ENCODE peak calls at places on chromosomes 11 and 22, in nine cellular contexts. One of them, this sample, is unnamed.
A peak's percentile ranks its signal among the peaks of the same experiment; 100 is the strongest.

GRCh38 chr11:102799656-102800339 is 1.8 kb upstream of the MMP1 start:
- DNase-seq in ovary: no peak
- DNase-seq in heart left ventricle: peak; percentile 19
- DNase-seq in transverse colon: no peak
- DNase-seq in tibial nerve: no peak
- DNase-seq in IMR-90: peak; percentile 55
- DNase-seq in HCT116: no peak
- DNase-seq in stomach: no peak
- DNase-seq in adrenal gland: no peak
- DNase-seq in this sample: no peak

GRCh38 chr11:117973446-117973922 is 12.7 kb upstream of the IL10RA start:
- DNase-seq in adrenal gland: no peak
- DNase-seq in HCT116: no peak
- DNase-seq in ovary: no peak
- DNase-seq in tibial nerve: no peak
- DNase-seq in stomach: no peak
- DNase-seq in heart left ventricle: no peak
- DNase-seq in IMR-90: no peak
- DNase-seq in transverse colon: no peak
- DNase-seq in this sample: no peak

GRCh38 chr22:36911887-36912661 is 1.4 kb upstream of the CSF2RB start:
- DNase-seq in IMR-90: no peak
- DNase-seq in ovary: no peak
- DNase-seq in tibial nerve: no peak
- DNase-seq in adrenal gland: no peak
- DNase-seq in stomach: no peak
- DNase-seq in HCT116: no peak
- DNase-seq in transverse colon: no peak
- DNase-seq in heart left ventricle: no peak
- DNase-seq in this sample: no peak

GRCh38 chr11:19790831-19791552 is 78.4 kb downstream of the NAV2 start:
- DNase-seq in stomach: no peak
- DNase-seq in heart left ventricle: no peak
- DNase-seq in adrenal gland: no peak
- DNase-seq in HCT116: no peak
- DNase-seq in IMR-90: no peak
- DNase-seq in ovary: no peak
- DNase-seq in tibial nerve: no peak
- DNase-seq in transverse colon: peak; percentile 86
- DNase-seq in this sample: peak; percentile 57

GRCh38 chr11:112610996-112611795 is 350.0 kb upstream of the NCAM1 start:
- DNase-seq in adrenal gland: no peak
- DNase-seq in ovary: no peak
- DNase-seq in transverse colon: no peak
- DNase-seq in tibial nerve: no peak
- DNase-seq in HCT116: no peak
- DNase-seq in heart left ventricle: no peak
- DNase-seq in stomach: no peak
- DNase-seq in IMR-90: no peak
- DNase-seq in this sample: no peak

GRCh38 chr11:83044958-83045712 is 26.6 kb downstream of the RAB30 start:
- DNase-seq in ovary: no peak
- DNase-seq in IMR-90: peak; percentile 92
- DNase-seq in adrenal gland: no peak
- DNase-seq in transverse colon: no peak
- DNase-seq in heart left ventricle: no peak
- DNase-seq in stomach: no peak
- DNase-seq in tibial nerve: no peak
- DNase-seq in HCT116: no peak
- DNase-seq in this sample: no peak

GRCh38 chr11:60504219-60504618 is 11.0 kb upstream of the MS4A13 start:
- DNase-seq in tibial nerve: no peak
- DNase-seq in heart left ventricle: no peak
- DNase-seq in transverse colon: peak; percentile 31
- DNase-seq in ovary: no peak
- DNase-seq in adrenal gland: no peak
- DNase-seq in IMR-90: no peak
- DNase-seq in HCT116: no peak
- DNase-seq in stomach: no peak
- DNase-seq in this sample: no peak

GRCh38 chr11:118622376-118623290 is 15.2 kb downstream of the PHLDB1 start:
- DNase-seq in ovary: no peak
- DNase-seq in heart left ventricle: peak; percentile 72
- DNase-seq in stomach: no peak
- DNase-seq in HCT116: peak; percentile 68
- DNase-seq in transverse colon: no peak
- DNase-seq in tibial nerve: no peak
- DNase-seq in adrenal gland: peak; percentile 94
- DNase-seq in IMR-90: peak; percentile 69
- DNase-seq in this sample: no peak

GRCh38 chr11:100735949-100736675 is 49.0 kb downstream of the ARHGAP42 start:
- DNase-seq in transverse colon: no peak
- DNase-seq in ovary: no peak
- DNase-seq in adrenal gland: no peak
- DNase-seq in tibial nerve: no peak
- DNase-seq in stomach: no peak
- DNase-seq in heart left ventricle: no peak
- DNase-seq in HCT116: no peak
- DNase-seq in IMR-90: peak; percentile 35
- DNase-seq in this sample: no peak

GRCh38 chr11:115453158-115453557 is 51.1 kb downstream of the CADM1 start:
- DNase-seq in ovary: no peak
- DNase-seq in HCT116: no peak
- DNase-seq in stomach: no peak
- DNase-seq in heart left ventricle: no peak
- DNase-seq in adrenal gland: no peak
- DNase-seq in transverse colon: no peak
- DNase-seq in IMR-90: no peak
- DNase-seq in tibial nerve: no peak
- DNase-seq in this sample: no peak

GRCh38 chr22:22713416-22713815 is 69.0 kb downstream of the GGTLC2 start:
- DNase-seq in HCT116: no peak
- DNase-seq in ovary: no peak
- DNase-seq in IMR-90: no peak
- DNase-seq in tibial nerve: no peak
- DNase-seq in heart left ventricle: no peak
- DNase-seq in transverse colon: no peak
- DNase-seq in stomach: no peak
- DNase-seq in adrenal gland: no peak
- DNase-seq in this sample: no peak

GRCh38 chr11:69878144-69878883 is 59.1 kb upstream of the FGF3 start:
- DNase-seq in heart left ventricle: no peak
- DNase-seq in stomach: no peak
- DNase-seq in adrenal gland: no peak
- DNase-seq in IMR-90: no peak
- DNase-seq in tibial nerve: peak; percentile 2
- DNase-seq in transverse colon: peak; percentile 3
- DNase-seq in ovary: peak; percentile 3
- DNase-seq in HCT116: no peak
- DNase-seq in this sample: no peak

GRCh38 chr11:10742460-10743208 is 8.4 kb upstream of the CTR9 start:
- DNase-seq in heart left ventricle: no peak
- DNase-seq in transverse colon: no peak
- DNase-seq in adrenal gland: no peak
- DNase-seq in tibial nerve: no peak
- DNase-seq in ovary: no peak
- DNase-seq in HCT116: no peak
- DNase-seq in IMR-90: peak; percentile 88
- DNase-seq in stomach: no peak
- DNase-seq in this sample: no peak

GRCh38 chr11:69210660-69211035 is 54.9 kb downstream of the SMIM38 start:
- DNase-seq in IMR-90: no peak
- DNase-seq in stomach: no peak
- DNase-seq in transverse colon: no peak
- DNase-seq in HCT116: no peak
- DNase-seq in ovary: no peak
- DNase-seq in adrenal gland: no peak
- DNase-seq in heart left ventricle: no peak
- DNase-seq in tibial nerve: no peak
- DNase-seq in this sample: no peak

GRCh38 chr11:121295246-121296007 is 2.9 kb downstream of the SC5D start:
- DNase-seq in IMR-90: no peak
- DNase-seq in HCT116: no peak
- DNase-seq in stomach: no peak
- DNase-seq in heart left ventricle: no peak
- DNase-seq in adrenal gland: no peak
- DNase-seq in tibial nerve: no peak
- DNase-seq in ovary: no peak
- DNase-seq in transverse colon: no peak
- DNase-seq in this sample: no peak

GRCh38 chr11:1921576-1922141 is 2.2 kb downstream of the TNNT3 start:
- DNase-seq in heart left ventricle: peak; percentile 55
- DNase-seq in transverse colon: no peak
- DNase-seq in tibial nerve: no peak
- DNase-seq in HCT116: no peak
- DNase-seq in stomach: no peak
- DNase-seq in adrenal gland: peak; percentile 41
- DNase-seq in ovary: peak; percentile 23
- DNase-seq in IMR-90: no peak
- DNase-seq in this sample: peak; percentile 23

GRCh38 chr11:113957016-113957415 is 17.9 kb upstream of the HTR3A start:
- DNase-seq in IMR-90: no peak
- DNase-seq in transverse colon: no peak
- DNase-seq in HCT116: no peak
- DNase-seq in ovary: no peak
- DNase-seq in adrenal gland: no peak
- DNase-seq in stomach: no peak
- DNase-seq in tibial nerve: no peak
- DNase-seq in heart left ventricle: no peak
- DNase-seq in this sample: no peak

GRCh38 chr11:58513747-58514367 is 6.0 kb upstream of the OR5B21 start:
- DNase-seq in adrenal gland: peak; percentile 45
- DNase-seq in HCT116: peak; percentile 64
- DNase-seq in IMR-90: peak; percentile 76
- DNase-seq in transverse colon: peak; percentile 14
- DNase-seq in ovary: no peak
- DNase-seq in stomach: no peak
- DNase-seq in tibial nerve: no peak
- DNase-seq in heart left ventricle: no peak
- DNase-seq in this sample: peak; percentile 38

GRCh38 chr11:2793781-2794418 is 91.7 kb downstream of the CDKN1C start:
- DNase-seq in stomach: peak; percentile 19
- DNase-seq in HCT116: no peak
- DNase-seq in IMR-90: no peak
- DNase-seq in ovary: peak; percentile 16
- DNase-seq in adrenal gland: peak; percentile 9
- DNase-seq in tibial nerve: peak; percentile 9
- DNase-seq in transverse colon: peak; percentile 6
- DNase-seq in heart left ventricle: peak; percentile 14
- DNase-seq in this sample: peak; percentile 9

DNA sequence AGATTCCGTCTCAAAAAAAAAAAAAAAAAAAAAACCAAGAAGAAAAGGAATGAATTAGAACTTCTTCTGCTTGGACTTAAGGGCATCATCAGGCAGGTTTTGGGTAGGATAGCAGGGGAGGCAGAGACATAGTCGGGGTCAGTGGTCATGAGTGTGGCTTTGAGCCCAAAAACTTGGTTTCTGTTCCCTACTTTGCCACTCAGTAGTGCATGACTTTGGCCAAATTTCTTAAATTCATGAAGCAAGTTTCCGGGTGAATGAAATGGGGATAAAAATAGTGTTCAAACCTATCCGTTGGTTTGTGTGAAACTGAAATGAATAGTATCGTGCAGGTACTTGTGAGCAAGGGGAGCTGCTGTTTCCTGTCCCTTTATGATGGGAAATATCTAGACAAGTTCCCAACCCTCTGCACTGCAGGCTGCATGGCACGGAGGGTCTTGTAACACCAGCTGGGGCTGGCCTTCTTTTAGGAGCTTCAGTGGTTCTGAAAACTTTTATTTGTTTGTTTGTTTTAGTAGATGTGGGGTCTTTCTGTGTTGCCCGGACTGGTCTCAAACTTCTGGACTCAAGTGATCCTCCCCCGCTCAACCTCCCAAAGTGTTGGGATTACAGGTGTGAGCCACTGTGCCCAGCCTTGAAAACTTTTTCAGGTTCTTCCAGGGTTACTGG is 18.4 kb downstream of the NEAT1 start:
- DNase-seq in transverse colon: no peak
- DNase-seq in HCT116: no peak
- DNase-seq in heart left ventricle: no peak
- DNase-seq in stomach: no peak
- DNase-seq in ovary: no peak
- DNase-seq in IMR-90: peak; percentile 43
- DNase-seq in tibial nerve: peak; percentile 9
- DNase-seq in adrenal gland: peak; percentile 43
- DNase-seq in this sample: no peak
- TF ChIP-seq POLR2A in transverse colon: peak; percentile 51
- TF ChIP-seq POLR2A in HCT116: no peak
- TF ChIP-seq POLR2A in heart left ventricle: no peak
- TF ChIP-seq POLR2A in stomach: no peak
- TF ChIP-seq POLR2A in ovary: no peak
- TF ChIP-seq POLR2A in IMR-90: peak; percentile 78
- TF ChIP-seq POLR2A in tibial nerve: peak; percentile 6
- TF ChIP-seq POLR2A in adrenal gland: no peak
- TF ChIP-seq POLR2A in this sample: no peak

GRCh38 chr11:95392644-95393043 is 161.6 kb upstream of the SESN3 start:
- DNase-seq in heart left ventricle: no peak
- DNase-seq in tibial nerve: no peak
- DNase-seq in HCT116: no peak
- DNase-seq in adrenal gland: no peak
- DNase-seq in ovary: no peak
- DNase-seq in stomach: no peak
- DNase-seq in transverse colon: no peak
- DNase-seq in IMR-90: no peak
- DNase-seq in this sample: no peak
- H3K4me1 ChIP-seq in heart left ventricle: no peaks in the 10 kb centered on the region
- H3K4me1 ChIP-seq in tibial nerve: no peaks in the 10 kb centered on the region
- H3K4me1 ChIP-seq in HCT116: no peaks in the 10 kb centered on the region
- H3K4me1 ChIP-seq in adrenal gland: no peaks in the 10 kb centered on the region
- H3K4me1 ChIP-seq in ovary: no peaks in the 10 kb centered on the region
- H3K4me1 ChIP-seq in stomach: no peaks in the 10 kb centered on the region
- H3K4me1 ChIP-seq in transverse colon: no peaks in the 10 kb centered on the region
- H3K4me1 ChIP-seq in IMR-90: no peaks in the 10 kb centered on the region
- H3K4me1 ChIP-seq in this sample: no peaks in the 10 kb centered on the region

GRCh38 chr11:65968600-65969482 is 7.3 kb downstream of the SART1 start:
- DNase-seq in IMR-90: no peak
- DNase-seq in HCT116: no peak
- DNase-seq in ovary: no peak
- DNase-seq in transverse colon: no peak
- DNase-seq in stomach: no peak
- DNase-seq in adrenal gland: no peak
- DNase-seq in heart left ventricle: no peak
- DNase-seq in tibial nerve: no peak
- DNase-seq in this sample: no peak
- TF ChIP-seq CTCF in IMR-90: no peak
- TF ChIP-seq CTCF in HCT116: no peak
- TF ChIP-seq CTCF in ovary: no peak
- TF ChIP-seq CTCF in transverse colon: no peak
- TF ChIP-seq CTCF in stomach: no peak
- TF ChIP-seq CTCF in adrenal gland: no peak
- TF ChIP-seq CTCF in heart left ventricle: no peak
- TF ChIP-seq CTCF in tibial nerve: no peak
- TF ChIP-seq CTCF in this sample: no peak

GRCh38 chr11:6604081-6604626 is 580 bp downstream of the ILK start:
- DNase-seq in tibial nerve: peak; percentile 38
- DNase-seq in heart left ventricle: peak; percentile 62
- DNase-seq in adrenal gland: peak; percentile 64
- DNase-seq in stomach: peak; percentile 45
- DNase-seq in IMR-90: peak; percentile 70
- DNase-seq in ovary: peak; percentile 58
- DNase-seq in transverse colon: peak; percentile 57
- DNase-seq in HCT116: no peak
- DNase-seq in this sample: peak; percentile 64
- TF ChIP-seq POLR2A in tibial nerve: no peak
- TF ChIP-seq POLR2A in heart left ventricle: no peak
- TF ChIP-seq POLR2A in adrenal gland: peak; percentile 21
- TF ChIP-seq POLR2A in stomach: no peak
- TF ChIP-seq POLR2A in IMR-90: no peak
- TF ChIP-seq POLR2A in ovary: no peak
- TF ChIP-seq POLR2A in transverse colon: peak; percentile 32
- TF ChIP-seq POLR2A in HCT116: no peak
- TF ChIP-seq POLR2A in this sample: peak; percentile 66

GRCh38 chr22:30310881-30311771 is 15.6 kb downstream of the TBC1D10A start:
- DNase-seq in heart left ventricle: peak; percentile 79
- DNase-seq in IMR-90: peak; percentile 61
- DNase-seq in adrenal gland: peak; percentile 92
- DNase-seq in tibial nerve: peak; percentile 75
- DNase-seq in transverse colon: peak; percentile 80
- DNase-seq in stomach: peak; percentile 92
- DNase-seq in HCT116: no peak
- DNase-seq in ovary: peak; percentile 84
- DNase-seq in this sample: peak; percentile 95
- H3K4me1 ChIP-seq in heart left ventricle: peaks cover 36% of the 10 kb centered on the region
- H3K4me1 ChIP-seq in IMR-90: peaks cover 44% of the 10 kb centered on the region
- H3K4me1 ChIP-seq in adrenal gland: peaks cover 68% of the 10 kb centered on the region
- H3K4me1 ChIP-seq in tibial nerve: peaks cover 96% of the 10 kb centered on the region
- H3K4me1 ChIP-seq in transverse colon: peaks cover 97% of the 10 kb centered on the region
- H3K4me1 ChIP-seq in stomach: peaks cover 83% of the 10 kb centered on the region
- H3K4me1 ChIP-seq in HCT116: peaks cover 94% of the 10 kb centered on the region
- H3K4me1 ChIP-seq in ovary: peaks cover 39% of the 10 kb centered on the region
- H3K4me1 ChIP-seq in this sample: peaks cover 70% of the 10 kb centered on the region

This sample was measured in body of pancreas.